ENCODE peak calls at places on chromosomes 2 and 18, in four cellular contexts. V, B, J and U are unnamed samples.

GRCh38 chr2:33034784-33035183 is 88.0 kb downstream of the LTBP1 start:
- DNase-seq in B (no peak), V (no peak), J (no peak), U (no peak)

GRCh38 chr18:23205980-23206379 is 70.7 kb downstream of the CABLES1 start:
- DNase-seq in J (no peak), B (no peak), V (no peak), U (no peak)

GRCh38 chr2:48452108-48452507 is 77.8 kb upstream of the STON1 start:
- DNase-seq in V (no peak), B (no peak), J (peak), U (no peak)

GRCh38 chr2:70738159-70738558 is 29.8 kb downstream of the ADD2 start:
- DNase-seq in V (no peak), J (no peak), B (no peak), U (no peak)

GRCh38 chr18:9740076-9740475 is 32.0 kb downstream of the RAB31 start:
- DNase-seq in B (no peak), J (no peak), V (no peak), U (no peak)

GRCh38 chr2:64989982-64990614 is 899 bp downstream of the SLC1A4 start:
- DNase-seq in V (no peak), J (peak), B (no peak), U (no peak)

GRCh38 chr2:240604291-240604938 is 17.9 kb downstream of the CAPN10 start:
- DNase-seq in B (no peak), J (no peak), V (peak), U (no peak)

GRCh38 chr2:175233135-175233719 is 51.7 kb upstream of the ATP5MC3 start:
- DNase-seq in B (no peak), V (no peak), J (no peak), U (no peak)

GRCh38 chr2:3762771-3763447 is 59.5 kb downstream of the DCDC2C start:
- DNase-seq in J (no peak), V (no peak), B (no peak), U (no peak)

GRCh38 chr2:54969295-54969939 is 80.8 kb downstream of the RTN4 start:
- DNase-seq in B (no peak), V (no peak), J (no peak), U (no peak)

GRCh38 chr2:24359701-24360049 is 661 bp downstream of the ITSN2 start:
- DNase-seq in B (peak), J (peak), V (no peak), U (peak)

GRCh38 chr18:47118986-47119385 is 31.3 kb downstream of the HDHD2 start:
- DNase-seq in V (no peak), B (no peak), J (no peak), U (no peak)

GRCh38 chr2:113370030-113370429 is 67.5 kb upstream of the ZNG1B start:
- DNase-seq in V (no peak), J (no peak), B (no peak), U (no peak)

GRCh38 chr2:223787358-223787757 is 50.0 kb downstream of the AP1S3 start:
- DNase-seq in V (no peak), J (no peak), B (no peak), U (no peak)

GRCh38 chr18:72086421-72086820 is 457.7 kb downstream of the CBLN2 start:
- DNase-seq in V (no peak), J (peak), B (no peak), U (no peak)

GRCh38 chr2:240525802-240526201 is 32.0 kb downstream of the ANKMY1 start:
- DNase-seq in V (no peak), J (no peak), B (no peak), U (no peak)

GRCh38 chr18:5546660-5547059 is 2.9 kb upstream of the EPB41L3 start:
- DNase-seq in J (peak), V (peak), B (no peak), U (no peak)

GRCh38 chr2:226424971-226425370 is 374.6 kb downstream of the IRS1 start:
- DNase-seq in B (no peak), V (no peak), J (no peak), U (no peak)

GRCh38 chr18:66900837-66901236 is 296.9 kb upstream of the CDH19 start:
- DNase-seq in V (peak), B (no peak), J (no peak), U (no peak)

GRCh38 chr2:33292981-33293586 is 183.4 kb upstream of the RASGRP3 start:
- DNase-seq in V (no peak), B (no peak), J (peak), U (no peak)

GRCh38 chr2:9095690-9096089 is 92.2 kb upstream of the MBOAT2 start:
- DNase-seq in V (no peak), J (no peak), B (no peak), U (no peak)

GRCh38 chr2:25596506-25596905 is 76.9 kb downstream of the DTNB start:
- DNase-seq in V (no peak), J (no peak), B (no peak), U (no peak)

GRCh38 chr2:128373346-128374000 is 54.8 kb upstream of the HS6ST1 start:
- DNase-seq in V (no peak), B (no peak), J (no peak), U (no peak)

GRCh38 chr2:20504174-20504573 is 57.3 kb downstream of the RHOB start:
- DNase-seq in J (no peak), V (no peak), B (no peak), U (no peak)

GRCh38 chr2:23522726-23523410 is 137.9 kb downstream of the KLHL29 start:
- DNase-seq in J (no peak), V (no peak), B (no peak), U (no peak)

GRCh38 chr2:108288534-108289106 is at the start of gene SULT1C2:
- DNase-seq in V (peak), J (peak), B (no peak), U (no peak)

GRCh38 chr2:33021542-33022259 is 74.9 kb downstream of the LTBP1 start:
- DNase-seq in B (no peak), V (no peak), J (no peak), U (no peak)

GRCh38 chr2:192377174-192377573 is 182.4 kb upstream of the TMEFF2 start:
- DNase-seq in B (no peak), J (no peak), V (no peak), U (no peak)